ENCODE peak calls at places on chromosomes 12 and 14, in six cellular contexts. V is activated CD4-positive, CD25-positive, alpha-beta regulatory T cell; W is progenitor cell of endocrine pancreas; E is activated CD8-positive, alpha-beta memory T cell treated with anti-CD3 and anti-CD28 coated beads for 48 hours; O is psoas muscle; C is stimulated activated naive CD8-positive, alpha-beta T cell treated with anti-CD3 and anti-CD28 coated beads, Interleukin-15, amount 100 ng/mL, for 72 hours. D is an unnamed sample.

GRCh38 chr14:70788893-70789292 is 20.4 kb downstream of the MAP3K9 start:
- DNase-seq in W (no peak), O (no peak), C (no peak), E (no peak), V (no peak), D (no peak)

GRCh38 chr12:65845751-65846537 is 21.7 kb downstream of the HMGA2 start:
- DNase-seq in V (no peak), C (no peak), E (no peak), O (no peak), W (no peak), D (no peak)

GRCh38 chr12:2341051-2341751 is 288.4 kb downstream of the CACNA1C start:
- DNase-seq in O (no peak), E (no peak), V (no peak), W (no peak), C (no peak), D (no peak)

GRCh38 chr12:53048033-53048779 is 1.7 kb upstream of the TNS2 start:
- DNase-seq in V (no peak), C (no peak), O (peak; percentile 93), E (no peak), W (no peak), D (no peak)

GRCh38 chr14:104205781-104206180 is 67.4 kb downstream of the KIF26A start:
- DNase-seq in C (no peak), W (no peak), V (no peak), O (no peak), E (no peak), D (no peak)

GRCh38 chr12:40012709-40013108 is 93.2 kb downstream of the SLC2A13 start:
- DNase-seq in E (no peak), W (no peak), O (no peak), C (no peak), V (no peak), D (no peak)

GRCh38 chr12:120996133-120996746 is 17.9 kb downstream of the HNF1A start:
- DNase-seq in E (no peak), W (no peak), C (no peak), O (no peak), V (no peak), D (no peak)

GRCh38 chr14:103536693-103537092 is 7.7 kb downstream of the TRMT61A start:
- DNase-seq in W (no peak), E (no peak), O (no peak), C (no peak), V (no peak), D (no peak)

GRCh38 chr12:123263196-123263817 is 8.3 kb downstream of the CDK2AP1 start:
- DNase-seq in V (no peak), E (no peak), W (no peak), O (no peak), C (no peak), D (no peak)

GRCh38 chr12:57110189-57111045 is 745 bp downstream of the STAT6 start:
- DNase-seq in E (peak; percentile 71), V (no peak), C (peak; percentile 80), O (peak; percentile 77), W (peak; percentile 42), D (no peak)

D was measured in Panc1.